ENCODE peak calls at places on chromosomes 11 and 22, in four cellular contexts. L, M, U and V are unnamed samples. For H3K4me1, the result is how much of the 10 kb centered on the place peaks cover.

GRCh38 chr11:114247070-114247789 is 49.0 kb upstream of the NNMT start:
- DNase-seq in L (no peak), M (no peak), U (no peak), V (no peak)

GRCh38 chr11:4826425-4826824 is 5.3 kb downstream of the OR51F2 start:
- DNase-seq in L (peak), M (no peak), U (no peak), V (peak)

GRCh38 chr22:31346255-31346732 is at the start of gene PATZ1:
- DNase-seq in L (no peak), M (peak), U (peak), V (peak)

GRCh38 chr11:87803748-87804147 is 371.5 kb downstream of the RAB38 start:
- DNase-seq in L (no peak), M (no peak), U (no peak), V (no peak)

GRCh38 chr11:46315033-46315738 is 32.1 kb upstream of the DGKZ start:
- DNase-seq in L (peak), M (peak), U (peak), V (peak)

GRCh38 chr11:57745206-57745605 is 3.9 kb downstream of the SELENOH start:
- DNase-seq in L (no peak), M (no peak), U (no peak), V (no peak)

GRCh38 chr22:32805586-32805881 is 4.0 kb downstream of the TIMP3 start:
- DNase-seq in L (no peak), M (no peak), U (no peak), V (no peak)

GRCh38 chr22:17700778-17701177 is 62.2 kb downstream of the BCL2L13 start:
- DNase-seq in L (no peak), M (no peak), U (no peak), V (no peak)

GRCh38 chr11:91435694-91436375 is 788.8 kb upstream of the FAT3 start:
- DNase-seq in L (peak), M (no peak), U (no peak), V (no peak)

GRCh38 chr22:47784367-47784983 is 1022.0 kb downstream of the TBC1D22A start:
- DNase-seq in L (no peak), M (no peak), U (no peak), V (no peak)

GRCh38 chr11:1484716-1485503 is 1.7 kb downstream of the MOB2 start:
- DNase-seq in L (no peak), M (peak), U (no peak), V (no peak)

GRCh38 chr11:75566763-75567279 is 4.8 kb downstream of the SERPINH1 start:
- DNase-seq in L (no peak), M (no peak), U (no peak), V (no peak)

GRCh38 chr11:110858556-110858921 is 146.3 kb upstream of the ARHGAP20 start:
- DNase-seq in L (no peak), M (peak), U (no peak), V (no peak)

GRCh38 chr11:33399421-33399820 is 142.2 kb downstream of the HIPK3 start:
- DNase-seq in L (no peak), M (no peak), U (no peak), V (no peak)
- H3K27ac ChIP-seq in L (no peak), M (no peak), U (no peak), V (no peak)

GRCh38 chr22:44305455-44305854 is 7.3 kb downstream of the SHISAL1 start:
- DNase-seq in L (no peak), M (no peak), U (no peak), V (no peak)

GRCh38 chr22:44307509-44308169 is 5.1 kb downstream of the SHISAL1 start:
- DNase-seq in L (no peak), M (peak), U (no peak), V (no peak)

GRCh38 chr22:44304906-44305305 is 7.8 kb downstream of the SHISAL1 start:
- DNase-seq in L (no peak), M (no peak), U (no peak), V (no peak)

GRCh38 chr22:44304354-44304753 is 8.4 kb downstream of the SHISAL1 start:
- DNase-seq in L (peak), M (no peak), U (no peak), V (no peak)

DNA sequence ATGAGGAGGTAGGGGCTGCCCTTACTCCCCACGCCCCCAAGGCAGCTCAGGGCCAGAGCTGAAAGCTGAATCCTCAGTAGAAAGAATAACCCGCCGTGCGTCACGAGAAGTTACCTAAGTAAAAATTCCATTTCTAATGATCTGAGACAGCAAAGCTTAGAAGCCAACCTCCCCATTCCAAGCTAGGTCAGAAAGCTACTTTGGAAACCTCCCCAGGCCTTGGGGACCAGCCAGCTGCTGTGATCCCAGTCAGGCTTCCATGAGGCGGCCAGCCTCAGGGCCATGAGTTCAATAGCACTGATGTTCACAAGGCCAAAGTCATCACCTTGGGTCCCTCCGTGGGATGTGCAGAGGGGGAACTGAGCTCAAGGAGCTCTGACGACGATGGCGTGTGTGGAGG is 6.9 kb downstream of the SHISAL1 start:
- DNase-seq in L (no peak), M (no peak), U (no peak), V (no peak)
- H3K4me1 ChIP-seq in L (under half), M (under half), U (under half), V (under half)

GRCh38 chr11:10807629-10808552 is 835 bp downstream of the EIF4G2 start:
- DNase-seq in L (peak), M (peak), U (peak), V (peak)
- H3K27ac ChIP-seq in L (peak), M (peak), U (peak), V (peak)

GRCh38 chr11:65448074-65448417 is 25.4 kb downstream of the NEAT1 start:
- DNase-seq in L (no peak), M (no peak), U (no peak), V (no peak)

GRCh38 chr11:65444314-65445051 is 21.9 kb downstream of the NEAT1 start:
- DNase-seq in L (no peak), M (no peak), U (no peak), V (no peak)

GRCh38 chr11:65445101-65445603 is 22.6 kb downstream of the NEAT1 start:
- DNase-seq in L (no peak), M (no peak), U (no peak), V (no peak)

GRCh38 chr11:65446446-65447277 is 24.1 kb downstream of the NEAT1 start:
- DNase-seq in L (no peak), M (peak), U (no peak), V (no peak)

GRCh38 chr11:65445604-65446445 is 23.2 kb downstream of the NEAT1 start:
- DNase-seq in L (no peak), M (no peak), U (no peak), V (peak)
- H3K4me1 ChIP-seq in L (under half), M (under half), U (half or more), V (under half)